ENCODE peak calls at places on chromosomes 7 and 10, in ten cellular contexts. O, X, F, L, S, Q, A, V, U and E are unnamed samples.

GRCh38 chr10:72690071-72690755 is 1.7 kb upstream of the MCU start:
- DNase-seq in O (no peak), X (no peak), F (no peak), L (no peak), S (no peak), Q (no peak), A (no peak), V (no peak), U (no peak), E (no peak)

GRCh38 chr7:151150388-151150787 is 17.1 kb downstream of the GBX1 start:
- DNase-seq in O (no peak), X (no peak), F (no peak), L (no peak), S (no peak), Q (no peak), A (no peak), V (no peak), U (no peak), E (no peak)

GRCh38 chr7:45070254-45070642 is 18.5 kb downstream of the NACAD start:
- DNase-seq in O (no peak), X (no peak), F (no peak), L (peak), S (no peak), Q (no peak), A (peak), V (no peak), U (no peak), E (no peak)

GRCh38 chr7:47571355-47572100 is 10.4 kb downstream of the TNS3 start:
- DNase-seq in O (peak), X (peak), F (peak), L (peak), S (peak), Q (no peak), A (peak), V (peak), U (peak), E (peak)

GRCh38 chr7:116809636-116810266 is 52.6 kb upstream of the CAPZA2 start:
- DNase-seq in O (peak), X (no peak), F (peak), L (no peak), S (peak), Q (no peak), A (peak), V (peak), U (no peak), E (no peak)

GRCh38 chr10:59900044-59900727 is 6.2 kb downstream of the CCDC6 start:
- DNase-seq in O (no peak), X (no peak), F (no peak), L (no peak), S (no peak), Q (no peak), A (no peak), V (no peak), U (no peak), E (no peak)

GRCh38 chr7:47511698-47512370 is 70.1 kb downstream of the TNS3 start:
- DNase-seq in O (no peak), X (no peak), F (no peak), L (no peak), S (no peak), Q (no peak), A (no peak), V (no peak), U (no peak), E (no peak)

GRCh38 chr10:79079490-79080355 is 11.0 kb downstream of the ZMIZ1 start:
- DNase-seq in O (no peak), X (no peak), F (no peak), L (no peak), S (no peak), Q (no peak), A (no peak), V (no peak), U (no peak), E (no peak)

GRCh38 chr7:43303740-43304241 is 191.3 kb downstream of the HECW1 start:
- DNase-seq in O (no peak), X (no peak), F (no peak), L (no peak), S (no peak), Q (peak), A (no peak), V (no peak), U (no peak), E (no peak)

GRCh38 chr10:36094091-36094490 is 452.0 kb upstream of the FZD8 start:
- DNase-seq in O (no peak), X (no peak), F (peak), L (no peak), S (peak), Q (no peak), A (no peak), V (no peak), U (no peak), E (no peak)